ENCODE peak calls at places on chromosomes 4 and X, in nine cellular contexts. U is fibroblast of lung; P is Peyer's patch; C is adrenal gland; M is RWPE2; O is ovary; Q is cardiac muscle cell; K is CD8-positive, alpha-beta T cell; B is colonic mucosa. Z is an unnamed sample. For H3K4me1 and H3K27me3, the result is how much of the 10 kb centered on the place peaks cover.

GRCh38 chrX:150478496-150479492 is 89.6 kb upstream of the MTM1 start:
- DNase-seq in U (no peak), P (no peak), C (no peak), M (no peak), O (no peak), Q (no peak), K (no peak), B (no peak), Z (no peak)

GRCh38 chrX:19630228-19630627 is 114.9 kb upstream of the MAP3K15 start:
- DNase-seq in U (no peak), P (no peak), C (no peak), M (no peak), O (no peak), Q (no peak), K (no peak), B (no peak), Z (no peak)

GRCh38 chr4:34676390-34676789 is 1567.9 kb downstream of the ARAP2 start:
- DNase-seq in U (no peak), P (no peak), C (no peak), M (no peak), O (no peak), Q (no peak), K (no peak), B (no peak), Z (no peak)

GRCh38 chr4:146952896-146953295 is 7.2 kb upstream of the TTC29 start:
- DNase-seq in U (no peak), P (no peak), C (no peak), M (no peak), O (no peak), Q (no peak), K (no peak), B (no peak), Z (no peak)

GRCh38 chr4:7108046-7108625 is 40.3 kb upstream of the GRPEL1 start:
- DNase-seq in U (no peak), P (no peak), C (no peak), M (no peak), O (no peak), Q (no peak), K (no peak), B (no peak), Z (no peak)

GRCh38 chrX:118928126-118928525 is 46.3 kb upstream of the LONRF3 start:
- DNase-seq in U (no peak), P (no peak), C (no peak), M (no peak), O (no peak), Q (peak), K (no peak), B (no peak), Z (no peak)

GRCh38 chr4:40559585-40560465 is 69.8 kb downstream of the RBM47 start:
- DNase-seq in U (no peak), P (no peak), C (no peak), M (no peak), O (no peak), Q (no peak), K (no peak), B (no peak), Z (no peak)

GRCh38 chr4:32789026-32789608 is 2068.9 kb downstream of the PCDH7 start:
- DNase-seq in U (peak), P (no peak), C (no peak), M (no peak), O (no peak), Q (peak), K (no peak), B (no peak), Z (no peak)

GRCh38 chrX:129665916-129666644 is 11.3 kb upstream of the APLN start:
- DNase-seq in U (peak), P (no peak), C (peak), M (no peak), O (no peak), Q (peak), K (no peak), B (no peak), Z (peak)

GRCh38 chrX:30930679-30931078 is 41.6 kb upstream of the TAB3 start:
- DNase-seq in U (no peak), P (no peak), C (no peak), M (no peak), O (no peak), Q (no peak), K (no peak), B (no peak), Z (no peak)

GRCh38 chrX:77431227-77431626 is 16.0 kb upstream of the FGF16 start:
- DNase-seq in U (peak), P (no peak), C (no peak), M (no peak), O (no peak), Q (peak), K (no peak), B (no peak), Z (no peak)

GRCh38 chr4:96786306-96786705 is 946.4 kb downstream of the PDHA2 start:
- DNase-seq in U (no peak), P (no peak), C (no peak), M (no peak), O (no peak), Q (no peak), K (no peak), B (no peak), Z (no peak)

GRCh38 chrX:12210196-12210815 is 72.0 kb downstream of the FRMPD4 start:
- DNase-seq in U (peak), P (no peak), C (peak), M (peak), O (no peak), Q (peak), K (no peak), B (no peak), Z (no peak)

GRCh38 chr4:47238697-47239096 is 207.3 kb downstream of the GABRB1 start:
- DNase-seq in U (peak), P (no peak), C (no peak), M (no peak), O (no peak), Q (no peak), K (no peak), B (no peak), Z (no peak)

GRCh38 chr4:38867478-38868054 is at the start of gene FAM114A1:
- DNase-seq in U (peak), P (peak), C (peak), M (peak), O (peak), Q (peak), K (no peak), B (peak), Z (peak)

GRCh38 chr4:126799471-126799870 is 833.3 kb upstream of the INTU start:
- DNase-seq in U (no peak), P (no peak), C (no peak), M (no peak), O (no peak), Q (peak), K (no peak), B (no peak), Z (no peak)

GRCh38 chrX:47749185-47749967 is 87.3 kb upstream of the ZNF81 start:
- DNase-seq in U (peak), P (no peak), C (no peak), M (no peak), O (peak), Q (peak), K (no peak), B (no peak), Z (no peak)

GRCh38 chr4:5366421-5366820 is 315.1 kb downstream of the STK32B start:
- DNase-seq in U (peak), P (no peak), C (no peak), M (no peak), O (no peak), Q (no peak), K (no peak), B (no peak), Z (no peak)

GRCh38 chrX:148600131-148600530 is 99.7 kb downstream of the AFF2 start:
- DNase-seq in U (no peak), P (no peak), C (no peak), M (no peak), O (no peak), Q (no peak), K (no peak), B (no peak), Z (no peak)

DNA sequence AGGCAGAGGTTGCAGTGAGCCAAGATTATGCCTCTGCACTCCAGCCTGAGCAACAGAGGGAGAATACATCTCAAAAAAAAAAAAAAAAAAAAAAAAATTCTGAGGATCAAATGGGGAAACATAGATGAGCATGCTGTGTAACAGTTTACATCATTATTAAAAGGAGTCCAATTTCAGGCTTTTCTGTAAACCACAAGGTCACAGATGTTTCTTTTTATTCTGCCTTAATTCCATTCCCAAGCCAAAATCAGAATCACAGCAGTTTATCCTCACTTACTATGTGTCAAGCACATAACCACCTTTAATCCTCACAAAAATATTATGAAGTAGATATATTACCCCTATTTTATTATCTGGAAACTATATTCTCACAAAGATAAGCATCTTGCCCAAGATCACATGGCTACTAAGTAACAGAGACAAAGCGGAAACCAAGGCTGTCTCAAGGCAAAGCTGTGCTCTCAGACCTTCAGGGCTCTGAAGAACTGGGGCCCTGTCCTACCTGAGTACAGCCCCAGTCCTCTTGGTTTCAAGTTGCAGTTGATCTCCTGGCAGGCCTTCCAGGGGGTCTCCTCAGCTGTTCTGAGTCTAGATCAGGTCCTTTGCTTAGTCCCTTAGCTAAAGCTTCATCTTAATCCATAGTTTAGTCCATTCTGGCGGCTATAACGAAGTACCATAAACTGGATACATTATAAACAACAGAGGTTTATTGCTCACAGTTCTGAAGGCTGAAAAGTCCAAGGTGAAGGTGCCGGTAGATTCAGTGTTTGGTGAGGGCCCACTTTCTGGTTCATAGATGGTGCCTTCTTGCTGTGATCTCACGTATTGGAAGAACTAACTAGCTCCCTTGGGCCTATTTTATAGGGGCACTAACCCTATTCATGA is 141.3 kb downstream of the PALLD start:
- DNase-seq in U (peak), P (no peak), C (no peak), M (no peak), O (no peak), Q (peak), K (no peak), B (no peak), Z (no peak)
- H3K4me1 ChIP-seq in U (under half), P (under half), C (under half), M (under half), O (under half), Q (under half), K (under half), B (under half), Z (under half)

GRCh38 chr4:24798036-24798610 is 2.8 kb downstream of the SOD3 start:
- DNase-seq in U (no peak), P (no peak), C (no peak), M (no peak), O (no peak), Q (no peak), K (no peak), B (peak), Z (no peak)

GRCh38 chr4:24794916-24795665 is at the start of gene SOD3:
- DNase-seq in U (peak), P (peak), C (peak), M (no peak), O (peak), Q (peak), K (no peak), B (peak), Z (peak)

GRCh38 chr4:24795666-24796381 is 451 bp downstream of the SOD3 start:
- DNase-seq in U (no peak), P (no peak), C (no peak), M (no peak), O (no peak), Q (no peak), K (no peak), B (no peak), Z (no peak)

GRCh38 chr4:24794111-24794860 is 1.1 kb upstream of the SOD3 start:
- DNase-seq in U (peak), P (no peak), C (peak), M (no peak), O (no peak), Q (peak), K (no peak), B (no peak), Z (no peak)

GRCh38 chr4:24796632-24797031 is 1.3 kb downstream of the SOD3 start:
- DNase-seq in U (no peak), P (no peak), C (no peak), M (no peak), O (no peak), Q (no peak), K (no peak), B (no peak), Z (no peak)
- H3K4me3 ChIP-seq in U (peak), P (no peak), C (no peak), M (no peak), O (no peak), Q (no peak), K (no peak), B (no peak), Z (no peak)

GRCh38 chrX:72304877-72305276 is 837 bp downstream of the CITED1 start:
- DNase-seq in U (no peak), P (no peak), C (no peak), M (no peak), O (no peak), Q (no peak), K (no peak), B (no peak), Z (no peak)

GRCh38 chrX:72305286-72306084 is at the start of gene CITED1:
- DNase-seq in U (peak), P (no peak), C (no peak), M (no peak), O (no peak), Q (no peak), K (no peak), B (no peak), Z (no peak)

GRCh38 chrX:72297953-72298730 is 7.6 kb downstream of the CITED1 start:
- DNase-seq in U (peak), P (no peak), C (no peak), M (no peak), O (no peak), Q (peak), K (no peak), B (no peak), Z (no peak)

GRCh38 chrX:72299891-72300630 is 5.7 kb downstream of the CITED1 start:
- DNase-seq in U (no peak), P (no peak), C (no peak), M (no peak), O (no peak), Q (no peak), K (no peak), B (no peak), Z (no peak)

DNA sequence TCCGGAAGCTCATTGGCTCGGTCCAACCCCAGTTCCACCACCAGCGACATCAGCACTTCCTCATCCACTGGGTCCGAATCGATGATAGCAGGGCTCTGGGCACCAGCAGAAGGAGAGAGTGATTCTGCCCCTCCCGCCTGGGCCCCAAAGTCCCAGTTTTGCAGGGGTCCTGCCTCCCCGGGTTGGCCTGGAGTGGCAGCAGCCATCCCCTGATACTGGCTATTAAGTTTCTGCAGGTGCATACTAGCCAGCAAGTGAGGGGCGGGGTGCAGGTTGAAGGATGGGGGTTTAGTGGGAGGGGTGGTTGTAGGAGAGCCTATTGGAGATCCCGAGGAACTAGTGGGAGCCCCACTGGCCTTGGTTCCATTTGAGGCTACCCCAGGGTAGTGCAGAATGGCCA is 3.9 kb downstream of the CITED1 start:
- DNase-seq in U (no peak), P (no peak), C (no peak), M (no peak), O (no peak), Q (no peak), K (no peak), B (no peak), Z (no peak)
- H3K27me3 ChIP-seq in U (half or more), P (under half), C (half or more), M (under half), O (under half), Q (under half), K (under half), B (under half), Z (under half)

GRCh38 chr4:1212546-1213335 is 36.2 kb downstream of the CTBP1 start:
- DNase-seq in U (no peak), P (no peak), C (no peak), M (no peak), O (no peak), Q (no peak), K (no peak), B (no peak), Z (no peak)

GRCh38 chr4:1213336-1213995 is 35.5 kb downstream of the CTBP1 start:
- DNase-seq in U (no peak), P (no peak), C (no peak), M (no peak), O (no peak), Q (no peak), K (no peak), B (no peak), Z (no peak)

GRCh38 chr4:1211371-1211770 is 37.6 kb downstream of the CTBP1 start:
- DNase-seq in U (no peak), P (no peak), C (no peak), M (peak), O (no peak), Q (no peak), K (no peak), B (no peak), Z (no peak)

GRCh38 chr4:1210971-1211370 is 38.0 kb downstream of the CTBP1 start:
- DNase-seq in U (no peak), P (no peak), C (no peak), M (peak), O (peak), Q (no peak), K (no peak), B (no peak), Z (no peak)

DNA sequence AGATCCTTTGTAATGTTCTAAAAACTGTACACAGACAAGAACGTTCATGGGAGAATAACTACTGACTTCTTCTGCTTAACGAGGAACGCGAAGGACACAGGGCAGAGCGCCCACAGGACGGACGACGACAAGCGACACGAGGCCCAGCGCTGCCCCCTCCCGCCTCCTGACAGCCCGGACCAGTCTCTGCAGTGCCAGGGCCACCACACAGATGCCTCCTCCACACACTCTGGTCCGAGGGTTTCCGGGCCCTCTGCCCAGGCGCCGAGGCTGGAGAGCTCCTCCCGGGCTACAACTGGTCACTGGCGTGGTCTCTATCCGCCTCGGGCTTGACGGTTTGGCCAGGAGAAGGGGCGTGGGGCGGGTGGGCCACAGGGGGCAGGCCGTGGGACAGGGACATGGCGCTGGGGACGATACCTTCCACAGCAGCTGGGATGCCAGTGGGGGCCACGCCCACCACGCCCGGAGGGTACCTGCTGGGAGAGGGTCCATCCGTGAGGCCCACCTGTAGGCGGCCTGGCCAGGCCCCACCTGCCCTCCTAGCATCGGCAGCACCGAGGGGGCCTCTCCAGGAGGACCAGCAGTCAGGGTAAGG is 36.9 kb downstream of the CTBP1 start:
- DNase-seq in U (no peak), P (no peak), C (peak), M (peak), O (no peak), Q (no peak), K (no peak), B (no peak), Z (no peak)
- H3K4me1 ChIP-seq in U (under half), P (under half), C (under half), M (under half), O (under half), Q (under half), K (under half), B (under half), Z (under half)

DNA sequence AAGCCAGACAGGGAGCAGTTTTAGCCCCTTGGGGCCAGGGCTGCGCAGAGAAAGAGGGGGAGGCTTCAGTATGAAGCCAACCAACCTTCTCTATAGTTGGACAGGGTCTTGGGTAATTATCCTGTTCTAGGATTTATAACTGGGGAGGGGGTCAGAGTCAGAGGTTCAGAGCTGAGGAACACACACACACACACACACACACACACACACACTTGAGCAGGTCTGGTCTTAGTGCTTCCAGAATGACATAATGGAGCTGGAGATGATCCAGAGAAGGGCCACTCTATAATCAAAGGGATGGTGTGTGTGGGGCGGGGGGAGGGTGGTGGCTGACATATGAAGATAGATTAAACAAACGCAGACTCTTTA is 355 bp upstream of the TMEM255A start:
- DNase-seq in U (peak), P (no peak), C (no peak), M (no peak), O (no peak), Q (no peak), K (no peak), B (no peak), Z (no peak)
- H3K4me3 ChIP-seq in U (no peak), P (no peak), C (no peak), M (no peak), O (no peak), Q (no peak), K (no peak), B (no peak), Z (no peak)

GRCh38 chr4:1868912-1869311 is 2.3 kb upstream of the NSD2 start:
- DNase-seq in U (no peak), P (no peak), C (no peak), M (no peak), O (no peak), Q (no peak), K (no peak), B (no peak), Z (no peak)

GRCh38 chr4:1864076-1865008 is 6.9 kb upstream of the NSD2 start:
- DNase-seq in U (no peak), P (no peak), C (no peak), M (no peak), O (no peak), Q (no peak), K (no peak), B (no peak), Z (peak)

GRCh38 chr4:1863297-1864033 is 7.5 kb upstream of the LETM1 start:
- DNase-seq in U (no peak), P (no peak), C (no peak), M (no peak), O (no peak), Q (no peak), K (no peak), B (no peak), Z (no peak)

GRCh38 chr4:1868293-1868692 is 2.9 kb upstream of the NSD2 start:
- DNase-seq in U (no peak), P (no peak), C (no peak), M (no peak), O (no peak), Q (no peak), K (no peak), B (peak), Z (peak)

DNA sequence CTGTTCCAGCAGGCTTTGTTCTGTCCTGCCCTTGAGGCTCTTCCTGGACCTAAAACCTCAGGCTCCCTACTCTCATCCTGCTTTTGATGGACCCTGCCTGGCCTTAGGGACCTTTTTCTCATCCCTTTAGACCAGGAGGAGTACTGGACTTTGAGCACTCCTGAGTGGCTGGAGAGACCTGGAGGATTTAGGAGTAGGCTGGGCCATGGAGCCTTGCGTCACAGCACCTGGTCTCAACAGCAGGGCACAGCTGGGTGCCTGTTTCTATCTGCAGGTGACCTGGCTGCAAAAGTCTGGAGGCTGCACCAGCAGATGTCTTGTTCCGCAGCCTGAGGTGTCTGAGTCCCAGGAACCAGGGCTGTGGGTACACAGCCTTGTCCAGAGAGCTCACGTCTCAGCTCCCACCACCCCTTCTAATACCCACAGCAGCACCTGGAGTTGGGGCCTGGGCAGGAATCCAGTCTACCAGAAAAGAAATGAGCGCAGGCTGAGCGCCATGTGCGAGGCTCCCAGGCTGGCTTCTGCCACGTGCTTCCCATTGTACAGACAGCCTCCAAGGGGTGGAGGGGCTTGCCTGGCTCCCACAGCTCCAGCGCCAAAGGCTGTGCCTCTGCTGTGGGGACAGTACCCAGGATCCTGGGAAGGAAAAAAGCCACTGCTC is 5.0 kb upstream of the NSD2 start:
- DNase-seq in U (no peak), P (no peak), C (no peak), M (no peak), O (no peak), Q (no peak), K (no peak), B (no peak), Z (no peak)
- H3K27me3 ChIP-seq in U (under half), P (under half), C (under half), M (under half), O (under half), Q (under half), K (under half), B (under half), Z (under half)